ENCODE peak calls at places on chromosomes 1 and 21, in seven cellular contexts. J is spleen, Q is A549, F is small intestine, Z is heart left ventricle, W is IMR-90, S is prostate gland. P is an unnamed sample. For H3K4me1, the result is how much of the 10 kb centered on the place peaks cover.

GRCh38 chr21:34801519-34802132 is 132.8 kb downstream of the CLIC6 start:
- DNase-seq in W (no peak), Q (peak), J (no peak), F (no peak), Z (no peak), S (no peak), P (no peak)

GRCh38 chr1:6385673-6386191 is 7.8 kb downstream of the ACOT7 start:
- DNase-seq in F (no peak), S (peak), J (no peak), Q (peak), W (peak), Z (peak), P (no peak)

GRCh38 chr21:45970674-45971486 is 10.7 kb upstream of the COL6A1 start:
- DNase-seq in Q (peak), S (no peak), F (no peak), Z (peak), J (peak), W (peak), P (peak)

GRCh38 chr1:222045816-222046215 is 303.9 kb upstream of the DUSP10 start:
- DNase-seq in Q (no peak), W (no peak), S (no peak), F (no peak), Z (no peak), J (no peak), P (no peak)

GRCh38 chr1:18849252-18849651 is 10.2 kb downstream of the TAS1R2 start:
- DNase-seq in F (no peak), Z (no peak), Q (no peak), J (no peak), W (no peak), S (no peak), P (no peak)

GRCh38 chr1:63063367-63063766 is 259.0 kb upstream of the FOXD3 start:
- DNase-seq in J (no peak), Q (no peak), F (no peak), W (no peak), Z (no peak), S (no peak), P (no peak)

GRCh38 chr1:114467491-114467890 is 43.5 kb downstream of the TRIM33 start:
- DNase-seq in Q (no peak), S (no peak), F (no peak), Z (no peak), W (no peak), J (no peak), P (no peak)

GRCh38 chr1:36458910-36459309 is 5.3 kb downstream of the MRPS15 start:
- DNase-seq in S (no peak), Z (no peak), Q (no peak), F (no peak), J (peak), W (no peak), P (no peak)

GRCh38 chr1:46530311-46530710 is 21.1 kb downstream of the KNCN start:
- DNase-seq in J (no peak), Q (no peak), S (no peak), W (no peak), Z (no peak), F (no peak), P (no peak)

GRCh38 chr1:23369335-23370013 is at the start of gene ZNF436:
- DNase-seq in Z (peak), Q (no peak), J (peak), S (peak), F (peak), W (peak), P (peak)

GRCh38 chr1:228281631-228282328 is 73.9 kb downstream of the OBSCN start:
- DNase-seq in J (peak), Q (no peak), Z (peak), W (no peak), F (no peak), S (no peak), P (peak)

GRCh38 chr21:20451051-20451450 is 547.2 kb upstream of the NCAM2 start:
- DNase-seq in Z (no peak), J (no peak), F (no peak), Q (no peak), W (no peak), S (no peak), P (no peak)

GRCh38 chr1:112317140-112317539 is 78.9 kb upstream of the CTTNBP2NL start:
- DNase-seq in Q (no peak), J (no peak), Z (no peak), F (no peak), S (no peak), W (no peak), P (no peak)

GRCh38 chr1:220294754-220295419 is 22.6 kb upstream of the RAB3GAP2 start:
- DNase-seq in F (no peak), Q (no peak), S (no peak), W (no peak), J (no peak), Z (no peak), P (no peak)

GRCh38 chr1:203682401-203683383 is 56.1 kb downstream of the ATP2B4 start:
- DNase-seq in Z (no peak), S (no peak), W (peak), J (no peak), Q (no peak), F (peak), P (no peak)

GRCh38 chr1:12032141-12032710 is 12.9 kb downstream of the MIIP start:
- DNase-seq in Q (no peak), F (no peak), S (no peak), W (no peak), Z (no peak), J (no peak), P (no peak)

GRCh38 chr1:230515451-230516145 is 89.5 kb upstream of the PGBD5 start:
- DNase-seq in S (no peak), Z (no peak), F (peak), W (no peak), Q (no peak), J (no peak), P (no peak)

GRCh38 chr21:39159342-39160063 is 23.7 kb downstream of the PSMG1 start:
- DNase-seq in Z (no peak), S (no peak), W (peak), F (no peak), Q (no peak), J (no peak), P (no peak)

GRCh38 chr1:109161836-109162606 is 48.1 kb downstream of the ELAPOR1 start:
- DNase-seq in Z (peak), F (peak), W (peak), S (peak), J (peak), Q (no peak), P (peak)

GRCh38 chr1:204285438-204286322 is 71.9 kb upstream of the GOLT1A start:
- DNase-seq in W (no peak), Q (no peak), J (no peak), S (no peak), F (peak), Z (no peak), P (peak)

GRCh38 chr21:17802568-17802967 is 16.6 kb downstream of the C21orf91 start:
- DNase-seq in S (no peak), W (peak), F (no peak), J (no peak), Z (no peak), Q (no peak), P (no peak)

GRCh38 chr1:87370519-87370918 is 41.8 kb downstream of the LMO4 start:
- DNase-seq in W (no peak), S (no peak), F (no peak), J (no peak), Z (no peak), Q (no peak), P (no peak)

GRCh38 chr1:112589766-112590165 is 29.2 kb downstream of the ST7L start:
- DNase-seq in F (no peak), J (no peak), W (no peak), Z (no peak), S (no peak), Q (no peak), P (no peak)

GRCh38 chr21:26162081-26162480 is 8.5 kb downstream of the APP start:
- DNase-seq in F (no peak), W (no peak), S (no peak), Q (no peak), Z (no peak), J (no peak), P (no peak)

GRCh38 chr21:29376556-29376955 is 77.8 kb downstream of the BACH1 start:
- DNase-seq in Z (peak), F (peak), J (peak), W (no peak), S (no peak), Q (peak), P (peak)

GRCh38 chr1:2046953-2047748 is 3.1 kb upstream of the PRKCZ start:
- DNase-seq in W (no peak), F (peak), J (no peak), Q (no peak), Z (no peak), S (no peak), P (peak)

GRCh38 chr1:85438353-85438752 is 26.6 kb downstream of the DDAH1 start:
- DNase-seq in F (no peak), J (no peak), W (peak), S (no peak), Z (no peak), Q (no peak), P (no peak)

GRCh38 chr1:75765697-75766355 is 20.2 kb upstream of the RABGGTB start:
- DNase-seq in F (no peak), Z (no peak), Q (no peak), W (peak), J (no peak), S (no peak), P (no peak)

GRCh38 chr1:32122141-32122540 is 14.3 kb downstream of the KPNA6 start:
- DNase-seq in W (no peak), S (no peak), F (no peak), Q (no peak), J (no peak), Z (no peak), P (no peak)

GRCh38 chr1:155673003-155673402 is 15.6 kb downstream of the YY1AP1 start:
- DNase-seq in S (no peak), Q (no peak), J (no peak), Z (no peak), F (no peak), W (no peak), P (no peak)

GRCh38 chr1:6723621-6724428 is 22.2 kb upstream of the DNAJC11 start:
- DNase-seq in Q (no peak), Z (no peak), W (no peak), S (no peak), F (no peak), J (peak), P (no peak)

GRCh38 chr1:197918815-197919522 is 1.8 kb downstream of the LHX9 start:
- DNase-seq in F (no peak), Z (no peak), Q (no peak), J (no peak), W (no peak), S (no peak), P (no peak)

GRCh38 chr1:115412286-115412685 is 74.2 kb upstream of the NGF start:
- DNase-seq in S (no peak), Z (no peak), J (no peak), Q (no peak), W (peak), F (no peak), P (no peak)

DNA sequence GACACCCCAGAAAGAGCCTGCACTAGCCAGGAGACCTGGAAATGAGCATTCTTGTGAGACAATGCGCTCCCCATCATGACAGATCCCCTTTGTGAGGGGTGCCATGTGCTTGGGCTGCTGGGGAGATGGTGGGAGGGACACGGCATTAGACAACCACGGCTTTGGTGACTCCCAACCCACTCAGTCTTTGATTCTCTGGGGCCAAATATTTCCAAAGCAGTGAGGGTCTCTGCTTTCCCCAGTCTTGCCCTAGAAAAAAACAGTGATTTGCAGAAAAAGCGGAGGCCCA is 10.2 kb downstream of the SLC45A3 start:
- DNase-seq in W (no peak), J (no peak), Q (no peak), Z (no peak), F (no peak), S (no peak), P (no peak)
- H3K4me1 ChIP-seq in W (under half), J (half or more), Q (under half), Z (under half), F (under half), S (under half), P (half or more)

GRCh38 chr1:100051893-100052292 is 80.8 kb downstream of the SASS6 start:
- DNase-seq in S (no peak), Z (no peak), W (no peak), F (no peak), J (no peak), Q (no peak), P (no peak)

GRCh38 chr1:100045206-100045605 is 75.4 kb downstream of the SLC35A3 start:
- DNase-seq in S (no peak), Q (no peak), F (no peak), J (no peak), W (no peak), Z (no peak), P (no peak)

GRCh38 chr1:100053119-100053518 is 79.6 kb downstream of the SASS6 start:
- DNase-seq in Q (no peak), J (no peak), Z (no peak), S (no peak), F (no peak), W (no peak), P (no peak)

GRCh38 chr1:100053727-100054126 is 79.0 kb downstream of the SASS6 start:
- DNase-seq in Q (no peak), S (no peak), J (no peak), Z (no peak), W (no peak), F (no peak), P (no peak)

DNA sequence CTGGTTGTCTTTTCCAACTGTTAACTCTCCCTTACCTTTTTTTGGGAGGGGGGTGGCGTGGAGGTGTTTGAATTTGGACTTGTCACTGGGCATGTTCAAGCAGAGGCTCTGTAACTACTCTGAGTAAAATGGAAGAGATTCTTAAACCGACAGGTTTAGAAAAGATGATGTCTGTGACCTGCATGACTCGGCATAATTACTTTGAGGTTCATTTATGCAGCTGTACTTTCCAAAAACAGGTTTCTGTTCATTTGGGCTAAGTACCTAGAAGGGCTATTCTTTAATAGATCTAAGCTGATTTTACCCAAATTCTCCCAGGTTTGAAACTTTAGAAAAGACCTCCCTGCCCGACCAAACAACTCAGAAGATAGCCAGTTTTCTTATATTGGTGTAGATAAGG is 80.3 kb downstream of the SLC35A3 start:
- DNase-seq in Q (no peak), W (no peak), S (no peak), F (no peak), J (no peak), Z (no peak), P (no peak)
- H3K4me1 ChIP-seq in Q (under half), W (under half), S (under half), F (under half), J (under half), Z (under half), P (under half)

DNA sequence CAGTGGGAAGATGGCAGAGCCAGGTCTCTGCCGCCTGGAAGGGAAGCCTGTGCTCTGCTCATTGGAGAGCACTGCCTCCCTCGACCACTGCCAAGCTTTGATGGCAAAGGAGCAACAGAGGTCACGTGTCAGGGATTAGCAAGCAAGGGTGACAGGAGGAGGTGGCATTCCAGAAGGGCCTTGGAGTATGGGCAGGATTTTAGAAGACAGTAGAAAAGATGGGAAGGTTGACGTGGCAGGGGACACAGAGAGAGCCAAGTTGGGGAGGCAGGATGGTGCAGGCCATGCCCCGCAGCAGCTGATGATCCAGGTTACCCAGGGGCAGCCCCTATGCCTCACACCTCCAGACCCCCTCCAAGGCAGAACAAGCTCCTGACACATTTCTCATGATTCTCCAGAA is 21.9 kb upstream of the LBR start:
- DNase-seq in F (no peak), W (no peak), S (no peak), J (no peak), Q (no peak), Z (no peak), P (no peak)
- H3K4me1 ChIP-seq in F (under half), W (under half), S (under half), J (under half), Q (under half), Z (under half), P (under half)

DNA sequence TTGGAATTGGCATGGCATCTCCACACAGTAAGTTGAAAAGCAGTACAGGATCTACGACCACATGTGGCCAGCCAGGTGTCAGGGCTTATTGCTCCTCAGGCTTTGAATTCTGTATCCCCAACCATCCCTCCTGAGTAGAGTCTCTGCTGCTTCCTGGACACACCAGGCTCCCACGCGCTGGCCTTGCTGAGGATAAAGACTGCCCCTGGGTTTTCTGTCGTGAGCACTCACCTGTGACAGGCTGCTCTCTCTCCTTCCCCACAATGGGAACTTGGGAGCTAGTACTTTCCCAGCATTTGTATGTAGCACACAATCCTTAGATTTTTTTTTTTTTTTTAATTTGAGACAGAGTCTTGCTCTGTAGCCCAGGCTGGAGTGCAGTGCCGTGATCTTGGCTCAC is 33.6 kb downstream of the PBX1 start:
- DNase-seq in W (no peak), Z (no peak), S (no peak), J (no peak), F (no peak), Q (no peak), P (no peak)
- H3K4me1 ChIP-seq in W (under half), Z (under half), S (under half), J (under half), F (under half), Q (half or more), P (half or more)

GRCh38 chr1:174218983-174219382 is 59.7 kb downstream of the RABGAP1L start:
- DNase-seq in S (no peak), J (no peak), Z (no peak), W (no peak), F (no peak), Q (no peak), P (no peak)

GRCh38 chr1:174217787-174218574 is 58.7 kb downstream of the RABGAP1L start:
- DNase-seq in Q (peak), W (peak), Z (no peak), S (no peak), J (no peak), F (peak), P (peak)

GRCh38 chr1:174219606-174220370 is 60.5 kb downstream of the RABGAP1L start:
- DNase-seq in F (no peak), S (no peak), Q (no peak), Z (no peak), W (no peak), J (no peak), P (no peak)

GRCh38 chr1:174217248-174217647 is 57.9 kb downstream of the RABGAP1L start:
- DNase-seq in Q (no peak), W (no peak), Z (no peak), S (no peak), J (no peak), F (no peak), P (no peak)

GRCh38 chr1:174215766-174216165 is 56.4 kb downstream of the RABGAP1L start:
- DNase-seq in J (no peak), F (no peak), S (no peak), W (no peak), Q (no peak), Z (no peak), P (no peak)
- H3K4me1 ChIP-seq in J (under half), F (under half), S (under half), W (under half), Q (under half), Z (under half), P (under half)

GRCh38 chr1:4519954-4520353 is 134.5 kb upstream of the AJAP1 start:
- DNase-seq in S (no peak), Z (no peak), J (no peak), Q (no peak), W (no peak), F (no peak), P (no peak)
- H3K4me1 ChIP-seq in S (under half), Z (under half), J (under half), Q (under half), W (under half), F (under half), P (under half)